ENCODE peak calls at places on chromosome 19, in four cellular contexts. J is aorta; Y is stimulated activated CD4-positive, alpha-beta T cell treated with anti-CD3 and anti-CD28 coated beads, Interleukin-4, amount 100 ng/mL, for 48 hours; N is mammary epithelial cell. B is an unnamed sample.

GRCh38 chr19:8334458-8335342 is 8.4 kb downstream of the KANK3 start:
- DNase-seq in J (peak; percentile 48), Y (no peak), N (peak; percentile 92), B (no peak)

GRCh38 chr19:46571495-46571894 is 29.6 kb upstream of the CALM3 start:
- DNase-seq in J (no peak), Y (no peak), N (peak; percentile 16), B (no peak)

GRCh38 chr19:6241680-6242079 is 38.1 kb downstream of the MLLT1 start:
- DNase-seq in J (peak; percentile 37), Y (no peak), N (no peak), B (peak; percentile 39)

GRCh38 chr19:56821209-56821608 is 19.3 kb downstream of the PEG3 start:
- DNase-seq in J (no peak), Y (no peak), N (no peak), B (no peak)

GRCh38 chr19:2775556-2776430 is 7.3 kb downstream of the SGTA start:
- DNase-seq in J (peak; percentile 86), Y (peak; percentile 74), N (peak; percentile 54), B (no peak)

GRCh38 chr19:13012690-13013608 is 17.7 kb downstream of the NFIX start:
- DNase-seq in J (peak; percentile 74), Y (no peak), N (peak; percentile 71), B (peak; percentile 87)

GRCh38 chr19:41575998-41576397 is at the start of gene CEACAM21:
- DNase-seq in J (peak; percentile 80), Y (peak; percentile 46), N (no peak), B (no peak)

GRCh38 chr19:489418-490196 is 6.7 kb upstream of the MADCAM1 start:
- DNase-seq in J (peak; percentile 79), Y (no peak), N (no peak), B (no peak)

GRCh38 chr19:9709305-9709704 is 34.4 kb upstream of the ZNF562 start:
- DNase-seq in J (no peak), Y (no peak), N (no peak), B (no peak)

GRCh38 chr19:46728693-46729339 is 11.9 kb upstream of the PRKD2 start:
- DNase-seq in J (peak; percentile 82), Y (peak; percentile 74), N (no peak), B (peak; percentile 65)

B was measured in ovary.